ENCODE peak calls at places on chromosomes 1 and 21, in six cellular contexts. V is pancreas, R is body of pancreas, X is mesothelial cell of epicardium, I is IMR-90, W is GM13976. L is an unnamed sample.

GRCh38 chr1:114110011-114110410 is 43.7 kb downstream of the SYT6 start:
- DNase-seq in V (no peak), R (no peak), X (no peak), I (no peak), W (no peak), L (no peak)

GRCh38 chr1:14732726-14733052 is 134.2 kb downstream of the KAZN start:
- DNase-seq in V (no peak), R (no peak), X (no peak), I (no peak), W (no peak), L (no peak)

GRCh38 chr1:155983191-155984023 is 5.1 kb upstream of the ARHGEF2 start:
- DNase-seq in V (no peak), R (no peak), X (no peak), I (peak), W (no peak), L (no peak)

GRCh38 chr21:34091032-34091431 is 17.7 kb downstream of the MRPS6 start:
- DNase-seq in V (no peak), R (no peak), X (no peak), I (no peak), W (no peak), L (no peak)

GRCh38 chr1:222167111-222167510 is 380.8 kb downstream of the HHIPL2 start:
- DNase-seq in V (peak), R (peak), X (no peak), I (peak), W (peak), L (no peak)

GRCh38 chr1:229582011-229582694 is 23.6 kb upstream of the ABCB10 start:
- DNase-seq in V (peak), R (peak), X (no peak), I (peak), W (no peak), L (no peak)

GRCh38 chr1:186055846-186056245 is 319.2 kb downstream of the TPR start:
- DNase-seq in V (no peak), R (no peak), X (no peak), I (peak), W (no peak), L (no peak)

GRCh38 chr1:203742446-203742845 is 22.5 kb upstream of the LAX1 start:
- DNase-seq in V (no peak), R (no peak), X (no peak), I (peak), W (no peak), L (no peak)

GRCh38 chr1:2087766-2088165 is 37.6 kb downstream of the PRKCZ start:
- DNase-seq in V (no peak), R (no peak), X (no peak), I (no peak), W (no peak), L (no peak)

GRCh38 chr1:153687346-153687745 is 8.9 kb downstream of the NPR1 start:
- DNase-seq in V (no peak), R (no peak), X (no peak), I (no peak), W (peak), L (no peak)

GRCh38 chr21:41973861-41974751 is 20.3 kb upstream of the C2CD2 start:
- DNase-seq in V (no peak), R (no peak), X (peak), I (peak), W (peak), L (no peak)

GRCh38 chr1:66292944-66293343 is 241.0 kb upstream of the SGIP1 start:
- DNase-seq in V (no peak), R (peak), X (no peak), I (no peak), W (no peak), L (no peak)

GRCh38 chr1:248758352-248758751 is 2.8 kb upstream of the LYPD8 start:
- DNase-seq in V (no peak), R (no peak), X (no peak), I (no peak), W (no peak), L (no peak)

GRCh38 chr1:110337704-110338199 is 1.4 kb upstream of the RBM15 start:
- DNase-seq in V (peak), R (peak), X (peak), I (no peak), W (peak), L (peak)

GRCh38 chr1:2786329-2787162 is 14.9 kb downstream of the TTC34 start:
- DNase-seq in V (peak), R (peak), X (peak), I (no peak), W (peak), L (peak)

GRCh38 chr1:212588137-212588510 is 20.4 kb upstream of the ATF3 start:
- DNase-seq in V (no peak), R (no peak), X (no peak), I (no peak), W (no peak), L (no peak)

GRCh38 chr1:22969224-22969829 is 3.3 kb downstream of the LACTBL1 start:
- DNase-seq in V (peak), R (peak), X (no peak), I (peak), W (no peak), L (no peak)

GRCh38 chr1:172476218-172476811 is 32.4 kb upstream of the PIGC start:
- DNase-seq in V (no peak), R (peak), X (peak), I (no peak), W (no peak), L (no peak)

GRCh38 chr1:16184557-16185303 is 27.7 kb downstream of the ARHGEF19 start:
- DNase-seq in V (no peak), R (no peak), X (no peak), I (no peak), W (no peak), L (no peak)

GRCh38 chr1:18998016-18998724 is 41.7 kb upstream of the IFFO2 start:
- DNase-seq in V (no peak), R (no peak), X (no peak), I (peak), W (no peak), L (no peak)

GRCh38 chr1:16727190-16728111 is 12.9 kb upstream of the RNU1-4 start:
- DNase-seq in V (no peak), R (peak), X (peak), I (peak), W (peak), L (no peak)

GRCh38 chr1:11289064-11289463 is 16.1 kb downstream of the UBIAD1 start:
- DNase-seq in V (no peak), R (no peak), X (no peak), I (no peak), W (no peak), L (no peak)

GRCh38 chr1:234214129-234214910 is 158.9 kb upstream of the COA6 start:
- DNase-seq in V (peak), R (peak), X (peak), I (peak), W (peak), L (no peak)

GRCh38 chr1:57337623-57338022 is 86.2 kb downstream of the DAB1 start:
- DNase-seq in V (no peak), R (no peak), X (no peak), I (no peak), W (no peak), L (no peak)

GRCh38 chr1:178563099-178563820 is 50.4 kb downstream of the TEX35 start:
- DNase-seq in V (no peak), R (no peak), X (no peak), I (no peak), W (no peak), L (no peak)

GRCh38 chr21:46295996-46296752 is 10.0 kb downstream of the YBEY start:
- DNase-seq in V (peak), R (peak), X (no peak), I (peak), W (peak), L (peak)

GRCh38 chr1:183968386-183968785 is 69.1 kb downstream of the COLGALT2 start:
- DNase-seq in V (no peak), R (no peak), X (no peak), I (no peak), W (no peak), L (no peak)

GRCh38 chr21:40047211-40047610 is 180.0 kb downstream of the PCP4 start:
- DNase-seq in V (no peak), R (no peak), X (no peak), I (no peak), W (no peak), L (no peak)

GRCh38 chr1:201673093-201673492 is 134.2 kb downstream of the NAV1 start:
- DNase-seq in V (no peak), R (no peak), X (no peak), I (no peak), W (no peak), L (no peak)
- TF ChIP-seq CTCF in V (no peak), R (no peak), X (no peak), I (no peak), W (no peak), L (no peak)

DNA sequence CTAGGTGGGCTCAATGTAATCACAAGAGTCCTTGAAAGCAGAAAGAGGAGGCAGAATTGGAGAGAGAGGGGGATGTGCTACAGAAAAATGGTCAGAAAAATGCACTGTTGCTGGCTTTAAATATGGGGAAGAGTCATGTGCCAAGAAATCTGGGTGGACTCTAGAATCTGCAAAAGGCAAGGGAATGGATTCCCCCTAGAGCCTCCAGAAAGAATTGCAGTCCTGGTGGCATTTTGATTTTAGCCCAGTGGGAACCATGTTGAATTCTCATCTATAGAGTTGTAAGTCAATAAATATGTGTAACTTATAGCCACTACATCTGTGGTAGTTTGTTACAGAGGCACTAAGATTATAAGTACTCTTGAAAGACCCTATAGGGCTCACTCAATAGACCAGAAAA is 210.3 kb downstream of the ASTN1 start:
- DNase-seq in V (no peak), R (no peak), X (no peak), I (no peak), W (no peak), L (no peak)
- TF ChIP-seq CTCF in V (no peak), R (peak), X (no peak), I (no peak), W (no peak), L (no peak)

GRCh38 chr1:181909010-181909409 is 152.5 kb downstream of the ZNF648 start:
- DNase-seq in V (no peak), R (no peak), X (no peak), I (no peak), W (no peak), L (no peak)
- TF ChIP-seq CTCF in V (no peak), R (no peak), X (no peak), I (no peak), W (no peak), L (no peak)

GRCh38 chr1:32830092-32830852 is 12.8 kb downstream of the S100PBP start:
- DNase-seq in V (no peak), R (no peak), X (no peak), I (no peak), W (no peak), L (no peak)

GRCh38 chr1:32825181-32825580 is 7.7 kb downstream of the S100PBP start:
- DNase-seq in V (no peak), R (no peak), X (no peak), I (no peak), W (no peak), L (no peak)

GRCh38 chr1:32831878-32832277 is 14.4 kb downstream of the S100PBP start:
- DNase-seq in V (no peak), R (no peak), X (no peak), I (no peak), W (no peak), L (no peak)

GRCh38 chr1:32828341-32828740 is 10.9 kb downstream of the S100PBP start:
- DNase-seq in V (no peak), R (no peak), X (no peak), I (peak), W (no peak), L (no peak)
- TF ChIP-seq CTCF in V (no peak), R (peak), X (no peak), I (peak), W (no peak), L (no peak)

GRCh38 chr1:29415156-29415830 is 179.0 kb downstream of the PTPRU start:
- DNase-seq in V (peak), R (no peak), X (no peak), I (no peak), W (no peak), L (no peak)
- TF ChIP-seq CTCF in V (no peak), R (peak), X (no peak), I (no peak), W (no peak), L (no peak)